ENCODE peak calls at places on chromosomes 12 and 14, in six cellular contexts. One of them, this sample, is unnamed.

GRCh38 chr12:72136792-72137191 is 135.4 kb upstream of the TRHDE start:
- DNase-seq in AG08396: no peak
- DNase-seq in activated CD4-positive, CD25-positive, alpha-beta regulatory T cell: no peak
- DNase-seq in adrenal gland: no peak
- DNase-seq in CD4-positive, alpha-beta T cell: no peak
- DNase-seq in left lung: no peak
- DNase-seq in this sample: no peak

GRCh38 chr12:57759360-57759980 is 4.6 kb downstream of the MARCHF9 start:
- DNase-seq in CD4-positive, alpha-beta T cell: peak; percentile 31
- DNase-seq in adrenal gland: no peak
- DNase-seq in activated CD4-positive, CD25-positive, alpha-beta regulatory T cell: no peak
- DNase-seq in AG08396: no peak
- DNase-seq in left lung: no peak
- DNase-seq in this sample: no peak

GRCh38 chr12:120265483-120266179 is at the start of gene PXN:
- DNase-seq in CD4-positive, alpha-beta T cell: peak; percentile 90
- DNase-seq in left lung: peak; percentile 90
- DNase-seq in activated CD4-positive, CD25-positive, alpha-beta regulatory T cell: peak; percentile 91
- DNase-seq in AG08396: peak; percentile 98
- DNase-seq in adrenal gland: peak; percentile 95
- DNase-seq in this sample: peak; percentile 97

GRCh38 chr12:104243551-104243950 is 28.0 kb downstream of the TXNRD1 start:
- DNase-seq in adrenal gland: no peak
- DNase-seq in left lung: no peak
- DNase-seq in AG08396: no peak
- DNase-seq in activated CD4-positive, CD25-positive, alpha-beta regulatory T cell: no peak
- DNase-seq in CD4-positive, alpha-beta T cell: no peak
- DNase-seq in this sample: peak; percentile 30

GRCh38 chr14:21467620-21468019 is 9.1 kb downstream of the RAB2B start:
- DNase-seq in activated CD4-positive, CD25-positive, alpha-beta regulatory T cell: no peak
- DNase-seq in left lung: no peak
- DNase-seq in adrenal gland: no peak
- DNase-seq in CD4-positive, alpha-beta T cell: no peak
- DNase-seq in AG08396: no peak
- DNase-seq in this sample: no peak

GRCh38 chr12:46970636-46971035 is 108.8 kb upstream of the PCED1B start:
- DNase-seq in adrenal gland: no peak
- DNase-seq in AG08396: no peak
- DNase-seq in left lung: no peak
- DNase-seq in CD4-positive, alpha-beta T cell: no peak
- DNase-seq in activated CD4-positive, CD25-positive, alpha-beta regulatory T cell: no peak
- DNase-seq in this sample: peak; percentile 14

GRCh38 chr14:51520087-51520486 is 131.6 kb upstream of the FRMD6 start:
- DNase-seq in adrenal gland: no peak
- DNase-seq in left lung: no peak
- DNase-seq in AG08396: no peak
- DNase-seq in CD4-positive, alpha-beta T cell: no peak
- DNase-seq in activated CD4-positive, CD25-positive, alpha-beta regulatory T cell: no peak
- DNase-seq in this sample: no peak

GRCh38 chr12:111304642-111305071 is 64.2 kb downstream of the PHETA1 start:
- DNase-seq in activated CD4-positive, CD25-positive, alpha-beta regulatory T cell: no peak
- DNase-seq in left lung: no peak
- DNase-seq in CD4-positive, alpha-beta T cell: peak; percentile 29
- DNase-seq in AG08396: no peak
- DNase-seq in adrenal gland: no peak
- DNase-seq in this sample: no peak

GRCh38 chr12:110545812-110546211 is 37.3 kb downstream of the PPTC7 start:
- DNase-seq in AG08396: no peak
- DNase-seq in CD4-positive, alpha-beta T cell: no peak
- DNase-seq in activated CD4-positive, CD25-positive, alpha-beta regulatory T cell: no peak
- DNase-seq in adrenal gland: no peak
- DNase-seq in left lung: no peak
- DNase-seq in this sample: no peak

GRCh38 chr12:7116916-7117315 is 7.9 kb upstream of the C1RL start:
- DNase-seq in adrenal gland: no peak
- DNase-seq in left lung: no peak
- DNase-seq in activated CD4-positive, CD25-positive, alpha-beta regulatory T cell: no peak
- DNase-seq in CD4-positive, alpha-beta T cell: no peak
- DNase-seq in AG08396: no peak
- DNase-seq in this sample: no peak

GRCh38 chr12:95880895-95881294 is 22.1 kb downstream of the SNRPF start:
- DNase-seq in left lung: no peak
- DNase-seq in AG08396: no peak
- DNase-seq in adrenal gland: no peak
- DNase-seq in activated CD4-positive, CD25-positive, alpha-beta regulatory T cell: no peak
- DNase-seq in CD4-positive, alpha-beta T cell: no peak
- DNase-seq in this sample: no peak

GRCh38 chr12:12521044-12521485 is 41.6 kb downstream of the DUSP16 start:
- DNase-seq in CD4-positive, alpha-beta T cell: no peak
- DNase-seq in adrenal gland: no peak
- DNase-seq in AG08396: no peak
- DNase-seq in left lung: no peak
- DNase-seq in activated CD4-positive, CD25-positive, alpha-beta regulatory T cell: no peak
- DNase-seq in this sample: no peak

GRCh38 chr14:52275372-52275771 is 7.9 kb downstream of the PTGDR start:
- DNase-seq in left lung: no peak
- DNase-seq in adrenal gland: no peak
- DNase-seq in CD4-positive, alpha-beta T cell: no peak
- DNase-seq in AG08396: no peak
- DNase-seq in activated CD4-positive, CD25-positive, alpha-beta regulatory T cell: no peak
- DNase-seq in this sample: no peak

GRCh38 chr12:95205685-95206084 is 11.6 kb downstream of the FGD6 start:
- DNase-seq in AG08396: peak; percentile 73
- DNase-seq in activated CD4-positive, CD25-positive, alpha-beta regulatory T cell: no peak
- DNase-seq in CD4-positive, alpha-beta T cell: no peak
- DNase-seq in left lung: no peak
- DNase-seq in adrenal gland: peak; percentile 50
- DNase-seq in this sample: peak; percentile 80

GRCh38 chr12:86697916-86698315 is 441.7 kb upstream of the MGAT4C start:
- DNase-seq in adrenal gland: no peak
- DNase-seq in activated CD4-positive, CD25-positive, alpha-beta regulatory T cell: no peak
- DNase-seq in CD4-positive, alpha-beta T cell: no peak
- DNase-seq in AG08396: no peak
- DNase-seq in left lung: no peak
- DNase-seq in this sample: no peak

GRCh38 chr12:19183121-19183838 is 53.7 kb downstream of the PLEKHA5 start:
- DNase-seq in CD4-positive, alpha-beta T cell: no peak
- DNase-seq in left lung: no peak
- DNase-seq in AG08396: no peak
- DNase-seq in activated CD4-positive, CD25-positive, alpha-beta regulatory T cell: no peak
- DNase-seq in adrenal gland: no peak
- DNase-seq in this sample: peak; percentile 8

GRCh38 chr12:107207931-107208515 is 114.7 kb upstream of the CRY1 start:
- DNase-seq in CD4-positive, alpha-beta T cell: no peak
- DNase-seq in AG08396: no peak
- DNase-seq in activated CD4-positive, CD25-positive, alpha-beta regulatory T cell: no peak
- DNase-seq in adrenal gland: no peak
- DNase-seq in left lung: no peak
- DNase-seq in this sample: no peak

GRCh38 chr12:6632026-6632978 is 3.5 kb downstream of the LPAR5 start:
- DNase-seq in left lung: no peak
- DNase-seq in adrenal gland: no peak
- DNase-seq in AG08396: no peak
- DNase-seq in activated CD4-positive, CD25-positive, alpha-beta regulatory T cell: peak; percentile 28
- DNase-seq in CD4-positive, alpha-beta T cell: peak; percentile 38
- DNase-seq in this sample: no peak

GRCh38 chr12:59499774-59500173 is 96.1 kb upstream of the SLC16A7 start:
- DNase-seq in AG08396: no peak
- DNase-seq in left lung: no peak
- DNase-seq in CD4-positive, alpha-beta T cell: no peak
- DNase-seq in adrenal gland: no peak
- DNase-seq in activated CD4-positive, CD25-positive, alpha-beta regulatory T cell: no peak
- DNase-seq in this sample: no peak

GRCh38 chr14:105488781-105489606 is 2.1 kb upstream of the TEDC1 start:
- DNase-seq in left lung: no peak
- DNase-seq in activated CD4-positive, CD25-positive, alpha-beta regulatory T cell: no peak
- DNase-seq in CD4-positive, alpha-beta T cell: no peak
- DNase-seq in AG08396: no peak
- DNase-seq in adrenal gland: peak; percentile 25
- DNase-seq in this sample: no peak

GRCh38 chr14:55450987-55451386 is 10.6 kb upstream of the TBPL2 start:
- DNase-seq in AG08396: no peak
- DNase-seq in activated CD4-positive, CD25-positive, alpha-beta regulatory T cell: no peak
- DNase-seq in left lung: no peak
- DNase-seq in adrenal gland: no peak
- DNase-seq in CD4-positive, alpha-beta T cell: no peak
- DNase-seq in this sample: no peak

GRCh38 chr14:77027538-77028383 is 747 bp downstream of the IRF2BPL start:
- DNase-seq in AG08396: peak; percentile 79
- DNase-seq in CD4-positive, alpha-beta T cell: peak; percentile 67
- DNase-seq in activated CD4-positive, CD25-positive, alpha-beta regulatory T cell: peak; percentile 58
- DNase-seq in adrenal gland: peak; percentile 83
- DNase-seq in left lung: peak; percentile 83
- DNase-seq in this sample: peak; percentile 65

GRCh38 chr14:105853089-105853906 is 326.9 kb downstream of the TMEM121 start:
- DNase-seq in activated CD4-positive, CD25-positive, alpha-beta regulatory T cell: no peak
- DNase-seq in left lung: peak; percentile 17
- DNase-seq in AG08396: no peak
- DNase-seq in adrenal gland: no peak
- DNase-seq in CD4-positive, alpha-beta T cell: no peak
- DNase-seq in this sample: no peak

GRCh38 chr12:128810182-128811127 is 13.3 kb downstream of the SLC15A4 start:
- DNase-seq in activated CD4-positive, CD25-positive, alpha-beta regulatory T cell: no peak
- DNase-seq in adrenal gland: no peak
- DNase-seq in left lung: no peak
- DNase-seq in CD4-positive, alpha-beta T cell: peak; percentile 16
- DNase-seq in AG08396: no peak
- DNase-seq in this sample: peak; percentile 68

GRCh38 chr12:96454396-96454795 is 35.0 kb upstream of the CFAP54 start:
- DNase-seq in adrenal gland: no peak
- DNase-seq in activated CD4-positive, CD25-positive, alpha-beta regulatory T cell: no peak
- DNase-seq in AG08396: no peak
- DNase-seq in CD4-positive, alpha-beta T cell: no peak
- DNase-seq in left lung: no peak
- DNase-seq in this sample: no peak

GRCh38 chr14:22819191-22819988 is 4.2 kb upstream of the SLC7A7 start:
- DNase-seq in left lung: peak; percentile 60
- DNase-seq in CD4-positive, alpha-beta T cell: no peak
- DNase-seq in activated CD4-positive, CD25-positive, alpha-beta regulatory T cell: no peak
- DNase-seq in adrenal gland: no peak
- DNase-seq in AG08396: peak; percentile 77
- DNase-seq in this sample: peak; percentile 75

GRCh38 chr14:61280092-61280525 is 1.0 kb downstream of the TMEM30B start:
- DNase-seq in adrenal gland: no peak
- DNase-seq in AG08396: no peak
- DNase-seq in CD4-positive, alpha-beta T cell: peak; percentile 45
- DNase-seq in left lung: no peak
- DNase-seq in activated CD4-positive, CD25-positive, alpha-beta regulatory T cell: peak; percentile 25
- DNase-seq in this sample: no peak

GRCh38 chr12:57198329-57198728 is 18.3 kb upstream of the NXPH4 start:
- DNase-seq in activated CD4-positive, CD25-positive, alpha-beta regulatory T cell: no peak
- DNase-seq in CD4-positive, alpha-beta T cell: no peak
- DNase-seq in left lung: no peak
- DNase-seq in adrenal gland: no peak
- DNase-seq in AG08396: no peak
- DNase-seq in this sample: no peak

GRCh38 chr14:50943943-50944646 is at the start of gene PYGL:
- DNase-seq in activated CD4-positive, CD25-positive, alpha-beta regulatory T cell: no peak
- DNase-seq in CD4-positive, alpha-beta T cell: peak; percentile 3
- DNase-seq in left lung: peak; percentile 87
- DNase-seq in adrenal gland: peak; percentile 83
- DNase-seq in AG08396: peak; percentile 91
- DNase-seq in this sample: peak; percentile 79